ENCODE peak calls at places on chromosomes 13 and 19, in nine cellular contexts. One of them, this sample, is unnamed.
A peak's percentile ranks its signal among the peaks of the same experiment; 100 is the strongest.

GRCh38 chr19:11692127-11692790 is 46.5 kb downstream of the ZNF823 start:
- DNase-seq in stimulated activated CD8-positive, alpha-beta memory T cell treated with anti-CD3 and anti-CD28 coated beads, Interleukin-4, amount 100 ng/mL, for 1 hour: no peak
- DNase-seq in GM04504: no peak
- DNase-seq in astrocyte: no peak
- DNase-seq in right lobe of liver: no peak
- DNase-seq in activated gamma-delta T cell treated with Interleukin-2 at 50 U/mL for 16 hours: no peak
- DNase-seq in activated CD4-positive, CD25-positive, alpha-beta regulatory T cell: no peak
- DNase-seq in T-helper 1 cell: no peak
- DNase-seq in ACHN: no peak
- DNase-seq in this sample: peak; percentile 81

GRCh38 chr13:86572115-86572514 is 772.9 kb upstream of the SLITRK6 start:
- DNase-seq in stimulated activated CD8-positive, alpha-beta memory T cell treated with anti-CD3 and anti-CD28 coated beads, Interleukin-4, amount 100 ng/mL, for 1 hour: no peak
- DNase-seq in astrocyte: peak; percentile 65
- DNase-seq in GM04504: no peak
- DNase-seq in activated CD4-positive, CD25-positive, alpha-beta regulatory T cell: no peak
- DNase-seq in activated gamma-delta T cell treated with Interleukin-2 at 50 U/mL for 16 hours: no peak
- DNase-seq in right lobe of liver: no peak
- DNase-seq in ACHN: no peak
- DNase-seq in T-helper 1 cell: no peak
- DNase-seq in this sample: no peak

GRCh38 chr19:58477871-58478270 is 1.7 kb downstream of the ZNF446 start:
- DNase-seq in activated CD4-positive, CD25-positive, alpha-beta regulatory T cell: no peak
- DNase-seq in T-helper 1 cell: no peak
- DNase-seq in GM04504: no peak
- DNase-seq in astrocyte: no peak
- DNase-seq in right lobe of liver: no peak
- DNase-seq in activated gamma-delta T cell treated with Interleukin-2 at 50 U/mL for 16 hours: no peak
- DNase-seq in ACHN: no peak
- DNase-seq in stimulated activated CD8-positive, alpha-beta memory T cell treated with anti-CD3 and anti-CD28 coated beads, Interleukin-4, amount 100 ng/mL, for 1 hour: no peak
- DNase-seq in this sample: no peak

GRCh38 chr13:74301200-74302063 is 167.2 kb upstream of the KLF12 start:
- DNase-seq in stimulated activated CD8-positive, alpha-beta memory T cell treated with anti-CD3 and anti-CD28 coated beads, Interleukin-4, amount 100 ng/mL, for 1 hour: no peak
- DNase-seq in activated gamma-delta T cell treated with Interleukin-2 at 50 U/mL for 16 hours: no peak
- DNase-seq in GM04504: no peak
- DNase-seq in T-helper 1 cell: no peak
- DNase-seq in astrocyte: peak; percentile 20
- DNase-seq in ACHN: no peak
- DNase-seq in right lobe of liver: no peak
- DNase-seq in activated CD4-positive, CD25-positive, alpha-beta regulatory T cell: no peak
- DNase-seq in this sample: no peak

GRCh38 chr19:35357867-35358573 is at the start of gene FFAR3:
- DNase-seq in astrocyte: no peak
- DNase-seq in ACHN: no peak
- DNase-seq in right lobe of liver: peak; percentile 49
- DNase-seq in activated CD4-positive, CD25-positive, alpha-beta regulatory T cell: no peak
- DNase-seq in activated gamma-delta T cell treated with Interleukin-2 at 50 U/mL for 16 hours: no peak
- DNase-seq in stimulated activated CD8-positive, alpha-beta memory T cell treated with anti-CD3 and anti-CD28 coated beads, Interleukin-4, amount 100 ng/mL, for 1 hour: no peak
- DNase-seq in T-helper 1 cell: peak; percentile 42
- DNase-seq in GM04504: peak; percentile 4
- DNase-seq in this sample: no peak

GRCh38 chr19:18044825-18045304 is 36.9 kb downstream of the ARRDC2 start:
- DNase-seq in T-helper 1 cell: peak; percentile 91
- DNase-seq in GM04504: no peak
- DNase-seq in stimulated activated CD8-positive, alpha-beta memory T cell treated with anti-CD3 and anti-CD28 coated beads, Interleukin-4, amount 100 ng/mL, for 1 hour: peak; percentile 67
- DNase-seq in astrocyte: peak; percentile 44
- DNase-seq in right lobe of liver: peak; percentile 86
- DNase-seq in activated CD4-positive, CD25-positive, alpha-beta regulatory T cell: peak; percentile 72
- DNase-seq in ACHN: peak; percentile 46
- DNase-seq in activated gamma-delta T cell treated with Interleukin-2 at 50 U/mL for 16 hours: peak; percentile 82
- DNase-seq in this sample: no peak

GRCh38 chr13:85565652-85566051 is 233.6 kb downstream of the SLITRK6 start:
- DNase-seq in activated gamma-delta T cell treated with Interleukin-2 at 50 U/mL for 16 hours: no peak
- DNase-seq in ACHN: no peak
- DNase-seq in astrocyte: no peak
- DNase-seq in stimulated activated CD8-positive, alpha-beta memory T cell treated with anti-CD3 and anti-CD28 coated beads, Interleukin-4, amount 100 ng/mL, for 1 hour: no peak
- DNase-seq in activated CD4-positive, CD25-positive, alpha-beta regulatory T cell: no peak
- DNase-seq in right lobe of liver: no peak
- DNase-seq in GM04504: no peak
- DNase-seq in T-helper 1 cell: no peak
- DNase-seq in this sample: no peak

GRCh38 chr13:45335397-45336024 is 5.5 kb downstream of the TPT1 start:
- DNase-seq in ACHN: no peak
- DNase-seq in T-helper 1 cell: no peak
- DNase-seq in activated gamma-delta T cell treated with Interleukin-2 at 50 U/mL for 16 hours: no peak
- DNase-seq in GM04504: no peak
- DNase-seq in activated CD4-positive, CD25-positive, alpha-beta regulatory T cell: no peak
- DNase-seq in stimulated activated CD8-positive, alpha-beta memory T cell treated with anti-CD3 and anti-CD28 coated beads, Interleukin-4, amount 100 ng/mL, for 1 hour: no peak
- DNase-seq in astrocyte: no peak
- DNase-seq in right lobe of liver: no peak
- DNase-seq in this sample: no peak

GRCh38 chr19:41327076-41327475 is 17.1 kb downstream of the CCDC97 start:
- DNase-seq in right lobe of liver: no peak
- DNase-seq in T-helper 1 cell: no peak
- DNase-seq in GM04504: no peak
- DNase-seq in ACHN: no peak
- DNase-seq in activated gamma-delta T cell treated with Interleukin-2 at 50 U/mL for 16 hours: no peak
- DNase-seq in astrocyte: no peak
- DNase-seq in activated CD4-positive, CD25-positive, alpha-beta regulatory T cell: no peak
- DNase-seq in stimulated activated CD8-positive, alpha-beta memory T cell treated with anti-CD3 and anti-CD28 coated beads, Interleukin-4, amount 100 ng/mL, for 1 hour: no peak
- DNase-seq in this sample: no peak

GRCh38 chr19:49684983-49685553 is 4.3 kb upstream of the ADM5 start:
- DNase-seq in activated CD4-positive, CD25-positive, alpha-beta regulatory T cell: no peak
- DNase-seq in GM04504: no peak
- DNase-seq in astrocyte: no peak
- DNase-seq in T-helper 1 cell: no peak
- DNase-seq in ACHN: no peak
- DNase-seq in activated gamma-delta T cell treated with Interleukin-2 at 50 U/mL for 16 hours: no peak
- DNase-seq in stimulated activated CD8-positive, alpha-beta memory T cell treated with anti-CD3 and anti-CD28 coated beads, Interleukin-4, amount 100 ng/mL, for 1 hour: no peak
- DNase-seq in right lobe of liver: no peak
- DNase-seq in this sample: no peak

GRCh38 chr19:3095375-3096191 is 1.4 kb downstream of the GNA11 start:
- DNase-seq in astrocyte: no peak
- DNase-seq in right lobe of liver: peak; percentile 62
- DNase-seq in T-helper 1 cell: peak; percentile 36
- DNase-seq in activated CD4-positive, CD25-positive, alpha-beta regulatory T cell: peak; percentile 16
- DNase-seq in activated gamma-delta T cell treated with Interleukin-2 at 50 U/mL for 16 hours: peak; percentile 40
- DNase-seq in GM04504: no peak
- DNase-seq in ACHN: no peak
- DNase-seq in stimulated activated CD8-positive, alpha-beta memory T cell treated with anti-CD3 and anti-CD28 coated beads, Interleukin-4, amount 100 ng/mL, for 1 hour: no peak
- DNase-seq in this sample: no peak

GRCh38 chr13:19178901-19179593 is 2.6 kb downstream of the TUBA3C start:
- DNase-seq in activated CD4-positive, CD25-positive, alpha-beta regulatory T cell: no peak
- DNase-seq in stimulated activated CD8-positive, alpha-beta memory T cell treated with anti-CD3 and anti-CD28 coated beads, Interleukin-4, amount 100 ng/mL, for 1 hour: no peak
- DNase-seq in right lobe of liver: no peak
- DNase-seq in T-helper 1 cell: no peak
- DNase-seq in GM04504: no peak
- DNase-seq in activated gamma-delta T cell treated with Interleukin-2 at 50 U/mL for 16 hours: no peak
- DNase-seq in astrocyte: no peak
- DNase-seq in ACHN: no peak
- DNase-seq in this sample: no peak

GRCh38 chr19:13098291-13099072 is 4.2 kb downstream of the LYL1 start:
- DNase-seq in activated CD4-positive, CD25-positive, alpha-beta regulatory T cell: no peak
- DNase-seq in T-helper 1 cell: peak; percentile 76
- DNase-seq in stimulated activated CD8-positive, alpha-beta memory T cell treated with anti-CD3 and anti-CD28 coated beads, Interleukin-4, amount 100 ng/mL, for 1 hour: no peak
- DNase-seq in GM04504: peak; percentile 30
- DNase-seq in astrocyte: no peak
- DNase-seq in activated gamma-delta T cell treated with Interleukin-2 at 50 U/mL for 16 hours: no peak
- DNase-seq in right lobe of liver: no peak
- DNase-seq in ACHN: no peak
- DNase-seq in this sample: no peak